ENCODE peak calls at places on chromosome 15, in four cellular contexts. V, Z, D and R are unnamed samples.
A peak's percentile ranks its signal among the peaks of the same experiment; 100 is the strongest.

GRCh38 chr15:100215843-100216169 is 126.0 kb downstream of the ADAMTS17 start:
- DNase-seq in D (no peak), Z (no peak), V (no peak), R (no peak)

GRCh38 chr15:42156266-42156922 is at the start of gene PLA2G4F:
- DNase-seq in D (no peak), Z (peak; percentile 63), V (no peak), R (no peak)

GRCh38 chr15:75606711-75607684 is 18.5 kb downstream of the SNUPN start:
- DNase-seq in D (no peak), Z (no peak), V (no peak), R (no peak)

GRCh38 chr15:64653757-64654156 is 121.6 kb downstream of the RBPMS2 start:
- DNase-seq in Z (no peak), V (no peak), D (no peak), R (no peak)

GRCh38 chr15:55434989-55435825 is 26.9 kb downstream of the PIERCE2 start:
- DNase-seq in V (no peak), D (peak; percentile 42), Z (no peak), R (no peak)

GRCh38 chr15:74337146-74337545 is 30.3 kb downstream of the CYP11A1 start:
- DNase-seq in D (no peak), Z (no peak), V (no peak), R (no peak)

GRCh38 chr15:71237456-71238188 is 122.4 kb downstream of the THSD4 start:
- DNase-seq in Z (no peak), V (no peak), D (peak; percentile 98), R (no peak)

GRCh38 chr15:94487635-94488034 is 256.3 kb downstream of the MCTP2 start:
- DNase-seq in D (no peak), Z (no peak), V (no peak), R (no peak)

GRCh38 chr15:78364233-78364632 is 24.1 kb downstream of the CRABP1 start:
- DNase-seq in Z (no peak), V (no peak), D (no peak), R (no peak)

GRCh38 chr15:40361640-40362039 is 3.6 kb downstream of the DISP2 start:
- DNase-seq in V (no peak), Z (no peak), D (no peak), R (no peak)

GRCh38 chr15:33278816-33279612 is 31.8 kb upstream of the RYR3 start:
- DNase-seq in Z (no peak), V (no peak), D (peak; percentile 85), R (no peak)

GRCh38 chr15:100124936-100125626 is 216.7 kb downstream of the ADAMTS17 start:
- DNase-seq in V (no peak), Z (no peak), D (no peak), R (no peak)

GRCh38 chr15:98937413-98938104 is 70.0 kb downstream of the PGPEP1L start:
- DNase-seq in V (no peak), D (no peak), Z (no peak), R (no peak)

GRCh38 chr15:81418427-81418826 is 44.4 kb upstream of the TMC3 start:
- DNase-seq in D (no peak), Z (no peak), V (no peak), R (no peak)

GRCh38 chr15:81379269-81379668 is 5.3 kb upstream of the TMC3 start:
- DNase-seq in Z (no peak), V (no peak), D (no peak), R (no peak)

GRCh38 chr15:67735896-67736295 is 89.4 kb upstream of the SKOR1 start:
- DNase-seq in V (no peak), D (no peak), Z (no peak), R (no peak)

GRCh38 chr15:48396020-48396419 is 64.8 kb downstream of the DUT start:
- DNase-seq in V (no peak), Z (no peak), D (no peak), R (no peak)

GRCh38 chr15:41536866-41537265 is 7.2 kb downstream of the RPAP1 start:
- DNase-seq in V (no peak), D (no peak), Z (no peak), R (no peak)

GRCh38 chr15:70215951-70216350 is 118.2 kb upstream of the TLE3 start:
- DNase-seq in V (no peak), D (no peak), Z (no peak), R (no peak)

GRCh38 chr15:57217716-57218598 is 158.3 kb upstream of the CGNL1 start:
- DNase-seq in D (no peak), V (no peak), Z (no peak), R (no peak)

GRCh38 chr15:75347222-75348033 is 589 bp downstream of the NEIL1 start:
- DNase-seq in V (peak; percentile 43), Z (peak; percentile 65), D (peak; percentile 41), R (peak; percentile 43)

GRCh38 chr15:42152196-42152920 is 4.1 kb downstream of the PLA2G4F start:
- DNase-seq in Z (peak; percentile 23), V (no peak), D (no peak), R (no peak)

GRCh38 chr15:37133619-37134018 is 33.3 kb upstream of the MEIS2 start:
- DNase-seq in Z (no peak), D (no peak), V (no peak), R (no peak)

GRCh38 chr15:45635191-45635638 is 386 bp downstream of the SQOR start:
- DNase-seq in V (peak; percentile 55), D (no peak), Z (peak; percentile 56), R (peak; percentile 40)

GRCh38 chr15:95086543-95087252 is 855.3 kb downstream of the MCTP2 start:
- DNase-seq in D (peak; percentile 20), V (no peak), Z (no peak), R (no peak)

GRCh38 chr15:70602281-70602680 is 161.1 kb downstream of the UACA start:
- DNase-seq in D (no peak), Z (no peak), V (no peak), R (no peak)

GRCh38 chr15:39888809-39889208 is 31.3 kb downstream of the GPR176 start:
- DNase-seq in D (no peak), Z (peak; percentile 64), V (no peak), R (no peak)

GRCh38 chr15:25793354-25794050 is 69.6 kb downstream of the ATP10A start:
- DNase-seq in Z (no peak), D (no peak), V (no peak), R (no peak)

GRCh38 chr15:78842519-78842918 is 30.2 kb upstream of the MORF4L1 start:
- DNase-seq in D (no peak), Z (no peak), V (no peak), R (no peak)